ENCODE peak calls at places on chromosomes 3 and 15, in seven cellular contexts. H is SJSA1; S is cardiac muscle cell; X is fibroblast of lung; R is breast epithelium; E is DND-41; I is CD8-positive, alpha-beta T cell. J is an unnamed sample.

GRCh38 chr15:70356919-70357318 is 259.2 kb upstream of the TLE3 start:
- DNase-seq in I (peak; percentile 9), E (no peak), H (no peak), X (no peak), R (no peak), S (peak; percentile 18), J (no peak)

GRCh38 chr15:67300266-67300914 is 45.8 kb downstream of the IQCH start:
- DNase-seq in I (no peak), H (no peak), E (no peak), S (peak; percentile 11), R (no peak), X (no peak), J (no peak)

GRCh38 chr15:92520914-92521623 is 127.4 kb downstream of the ST8SIA2 start:
- DNase-seq in H (no peak), X (no peak), R (no peak), I (no peak), S (no peak), E (no peak), J (no peak)

GRCh38 chr3:158909870-158910269 is 108.0 kb downstream of the MFSD1 start:
- DNase-seq in S (no peak), H (no peak), X (no peak), E (no peak), I (no peak), R (no peak), J (peak; percentile 58)

GRCh38 chr3:115922681-115923347 is 299.5 kb downstream of the GAP43 start:
- DNase-seq in R (no peak), E (no peak), S (peak; percentile 48), H (no peak), X (peak; percentile 41), I (no peak), J (peak; percentile 4)

GRCh38 chr3:187261541-187261969 is 30.0 kb downstream of the MASP1 start:
- DNase-seq in S (peak; percentile 46), H (peak; percentile 59), X (peak; percentile 71), E (no peak), R (no peak), I (no peak), J (no peak)

GRCh38 chr15:79952329-79952728 is 18.7 kb downstream of the BCL2A1 start:
- DNase-seq in S (no peak), X (peak; percentile 11), I (no peak), H (no peak), R (no peak), E (no peak), J (no peak)

GRCh38 chr15:63605816-63606215 is 8.6 kb downstream of the FBXL22 start:
- DNase-seq in I (peak; percentile 65), X (no peak), E (no peak), R (no peak), H (no peak), S (no peak), J (no peak)

GRCh38 chr15:65396965-65397317 is 19.1 kb upstream of the IGDCC3 start:
- DNase-seq in S (no peak), R (no peak), H (no peak), X (no peak), I (no peak), E (no peak), J (no peak)

GRCh38 chr3:175155172-175155571 is 296.0 kb downstream of the NAALADL2 start:
- DNase-seq in I (no peak), H (no peak), S (no peak), E (no peak), R (no peak), X (no peak), J (no peak)

GRCh38 chr15:101672298-101672697 is 20.1 kb upstream of the TM2D3 start:
- DNase-seq in I (no peak), S (peak; percentile 12), X (no peak), E (no peak), H (no peak), R (no peak), J (no peak)

GRCh38 chr15:66186049-66186825 is 67.3 kb downstream of the MEGF11 start:
- DNase-seq in E (no peak), X (no peak), I (no peak), H (no peak), S (peak; percentile 62), R (no peak), J (no peak)

GRCh38 chr3:140395134-140396075 is 282.5 kb upstream of the TRIM42 start:
- DNase-seq in X (no peak), S (no peak), H (no peak), I (no peak), R (no peak), E (no peak), J (no peak)

GRCh38 chr3:100093826-100094225 is 20.5 kb downstream of the FILIP1L start:
- DNase-seq in H (no peak), X (no peak), S (no peak), I (no peak), R (no peak), E (no peak), J (no peak)

GRCh38 chr15:70245932-70246622 is 148.4 kb upstream of the TLE3 start:
- DNase-seq in R (peak; percentile 38), X (peak; percentile 63), E (no peak), S (peak; percentile 38), I (no peak), H (peak; percentile 44), J (no peak)

GRCh38 chr15:84804005-84804803 is 13.0 kb upstream of the ALPK3 start:
- DNase-seq in I (no peak), H (no peak), X (no peak), R (no peak), E (no peak), S (no peak), J (no peak)

GRCh38 chr15:23518104-23518503 is 47.4 kb upstream of the MKRN3 start:
- DNase-seq in R (no peak), E (no peak), H (no peak), X (no peak), S (no peak), I (no peak), J (no peak)

GRCh38 chr3:186098740-186099139 is 10.1 kb downstream of the ETV5 start:
- DNase-seq in I (no peak), S (no peak), E (no peak), H (no peak), R (no peak), X (no peak), J (no peak)

GRCh38 chr3:186583820-186584219 is 13.3 kb downstream of the DNAJB11 start:
- DNase-seq in R (no peak), X (peak; percentile 75), S (no peak), E (no peak), H (no peak), I (no peak), J (no peak)

GRCh38 chr15:47185222-47185800 is 532.0 kb upstream of the SEMA6D start:
- DNase-seq in E (no peak), S (peak; percentile 5), H (no peak), I (no peak), X (peak; percentile 17), R (no peak), J (no peak)

GRCh38 chr15:47184405-47185221 is 532.7 kb upstream of the SEMA6D start:
- DNase-seq in R (no peak), X (peak; percentile 39), S (peak; percentile 13), I (no peak), H (no peak), E (no peak), J (no peak)

GRCh38 chr15:47184003-47184404 is 533.3 kb upstream of the SEMA6D start:
- DNase-seq in R (no peak), X (no peak), I (no peak), S (no peak), E (no peak), H (no peak), J (no peak)

GRCh38 chr15:47188766-47189507 is 528.4 kb upstream of the SEMA6D start:
- DNase-seq in S (no peak), R (no peak), I (no peak), E (no peak), H (no peak), X (no peak), J (no peak)

GRCh38 chr15:47186071-47186470 is 531.2 kb upstream of the SEMA6D start:
- DNase-seq in R (no peak), S (no peak), I (no peak), H (no peak), E (no peak), X (no peak), J (no peak)
- H3K4me3 ChIP-seq in R (no peak overlapping the region), S (no peak overlapping the region), I (no peak overlapping the region), H (no peak overlapping the region), E (no peak overlapping the region), X (no peak overlapping the region), J (no peak overlapping the region)

GRCh38 chr3:184228376-184229137 is 828 bp upstream of the VWA5B2 start:
- DNase-seq in I (no peak), H (no peak), E (no peak), S (no peak), R (no peak), X (no peak), J (no peak)
- H3K4me3 ChIP-seq in I (peak overlapping the region; percentile 80), H (no peak overlapping the region), E (peak overlapping the region; percentile 57), S (peak overlapping the region; percentile 37), R (peak overlapping the region; percentile 68), X (no peak overlapping the region), J (no peak overlapping the region)

GRCh38 chr15:73631915-73632669 is 1.1 kb downstream of the NPTN start:
- DNase-seq in E (peak; percentile 14), R (no peak), S (peak; percentile 72), I (no peak), X (peak; percentile 72), H (peak; percentile 43), J (no peak)

GRCh38 chr15:73630796-73631471 is 2.3 kb downstream of the NPTN start:
- DNase-seq in R (no peak), H (no peak), S (peak; percentile 25), E (no peak), X (no peak), I (no peak), J (no peak)

GRCh38 chr15:73628102-73628501 is 5.1 kb downstream of the NPTN start:
- DNase-seq in H (no peak), X (no peak), R (no peak), I (no peak), E (no peak), S (no peak), J (no peak)

GRCh38 chr15:73630030-73630429 is 3.2 kb downstream of the NPTN start:
- DNase-seq in H (no peak), S (no peak), I (no peak), R (no peak), X (no peak), E (no peak), J (no peak)

GRCh38 chr15:73628976-73629854 is 4.0 kb downstream of the NPTN start:
- DNase-seq in S (peak; percentile 29), X (no peak), R (no peak), I (no peak), H (no peak), E (no peak), J (no peak)
- H3K4me3 ChIP-seq in S (no peak overlapping the region), X (no peak overlapping the region), R (no peak overlapping the region), I (no peak overlapping the region), H (no peak overlapping the region), E (no peak overlapping the region), J (no peak overlapping the region)

DNA sequence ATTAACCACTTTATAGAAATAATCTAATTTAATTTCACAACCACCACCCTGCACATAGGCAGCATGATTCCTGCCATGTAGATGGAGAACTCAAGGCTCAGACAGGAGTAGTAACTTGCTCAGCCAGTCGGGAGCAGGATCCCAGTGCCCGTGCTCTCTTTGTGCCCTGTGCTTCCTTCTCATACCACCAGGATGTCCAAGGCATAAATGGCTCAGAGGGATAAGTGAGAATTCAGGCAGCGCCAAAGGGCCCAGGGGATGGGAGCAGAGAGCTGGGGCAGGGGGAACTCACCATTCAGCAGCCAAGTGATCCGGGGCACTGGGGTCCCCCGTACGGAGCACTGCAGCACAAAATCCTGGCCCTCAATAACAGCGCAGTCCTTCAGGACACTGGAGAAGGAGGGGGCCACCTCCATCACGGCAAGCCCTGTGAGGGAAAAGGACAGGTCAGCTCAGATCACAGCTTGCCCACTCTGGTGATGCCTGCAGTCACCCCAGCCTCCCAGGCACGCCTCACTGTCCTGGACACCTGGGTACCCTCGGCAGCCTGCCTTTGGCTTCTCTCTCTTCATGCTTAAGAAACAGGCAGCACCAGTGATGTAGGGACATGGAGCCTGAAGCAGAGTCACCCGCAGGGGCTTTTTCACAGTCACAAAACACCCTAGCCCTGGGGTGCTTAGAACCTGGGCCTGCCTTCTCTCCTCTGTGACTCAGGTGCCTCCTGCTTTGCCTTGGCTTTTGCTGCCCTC is 141.0 kb upstream of the HACD2 start:
- DNase-seq in R (no peak), E (no peak), I (no peak), H (no peak), X (no peak), S (no peak), J (no peak)
- H3K4me3 ChIP-seq in R (no peak overlapping the region), E (no peak overlapping the region), I (no peak overlapping the region), H (no peak overlapping the region), X (no peak overlapping the region), S (no peak overlapping the region), J (no peak overlapping the region)